ENCODE peak calls at places on chromosomes 5 and 9, in ten cellular contexts. S is HFFc6; M is fibroblast of lung; K is astrocyte of the spinal cord; V is effector memory CD4-positive, alpha-beta T cell; Y is HEK293T; O is anterior cingulate cortex; C is CD8-positive, alpha-beta T cell; P is WTC11; E is T-helper 9 cell. H is an unnamed sample.

GRCh38 chr5:94618029-94618492 is 343 bp downstream of the KIAA0825 start:
- DNase-seq in S (peak; percentile 74), M (peak; percentile 79), K (peak; percentile 69), V (peak; percentile 1), Y (peak; percentile 32), O (no peak), C (no peak), P (peak; percentile 26), E (no peak), H (peak; percentile 73)

GRCh38 chr5:34436761-34437501 is 219.2 kb upstream of the RAI14 start:
- DNase-seq in S (no peak), M (peak; percentile 30), K (no peak), V (no peak), Y (no peak), O (no peak), C (no peak), P (no peak), E (no peak), H (no peak)

GRCh38 chr9:127955294-127956015 is 17.8 kb upstream of the DPM2 start:
- DNase-seq in S (no peak), M (peak; percentile 41), K (no peak), V (peak; percentile 70), Y (peak; percentile 45), O (no peak), C (peak; percentile 80), P (peak; percentile 76), E (peak; percentile 69), H (no peak)

GRCh38 chr5:176416123-176416924 is at the start of gene CLTB:
- DNase-seq in S (peak; percentile 68), M (peak; percentile 77), K (peak; percentile 78), V (peak; percentile 90), Y (peak; percentile 99), O (peak; percentile 90), C (peak; percentile 97), P (peak; percentile 90), E (peak; percentile 93), H (peak; percentile 77)

GRCh38 chr9:129561594-129562281 is 59.2 kb downstream of the C9orf50 start:
- DNase-seq in S (no peak), M (peak; percentile 58), K (peak; percentile 33), V (no peak), Y (no peak), O (no peak), C (no peak), P (no peak), E (no peak), H (no peak)

GRCh38 chr9:32399110-32399815 is 14.8 kb downstream of the ACO1 start:
- DNase-seq in S (no peak), M (no peak), K (no peak), V (no peak), Y (no peak), O (no peak), C (no peak), P (no peak), E (no peak), H (no peak)

GRCh38 chr5:150217874-150218692 is 28.2 kb downstream of the SLC6A7 start:
- DNase-seq in S (peak; percentile 68), M (peak; percentile 64), K (peak; percentile 80), V (peak; percentile 56), Y (peak; percentile 90), O (peak; percentile 78), C (peak; percentile 91), P (peak; percentile 90), E (peak; percentile 76), H (peak; percentile 74)

GRCh38 chr5:524442-525163 is at the start of gene SLC9A3:
- DNase-seq in S (no peak), M (no peak), K (no peak), V (no peak), Y (no peak), O (no peak), C (no peak), P (no peak), E (no peak), H (no peak)

GRCh38 chr5:142215915-142216681 is 107.5 kb downstream of the NDFIP1 start:
- DNase-seq in S (peak; percentile 97), M (peak; percentile 99), K (peak; percentile 99), V (no peak), Y (no peak), O (no peak), C (no peak), P (no peak), E (no peak), H (peak; percentile 98)

GRCh38 chr9:69204378-69204777 is 30.3 kb downstream of the TJP2 start:
- DNase-seq in S (no peak), M (no peak), K (no peak), V (no peak), Y (no peak), O (no peak), C (no peak), P (no peak), E (no peak), H (no peak)

GRCh38 chr9:124721109-124721850 is 49.8 kb downstream of the NR6A1 start:
- DNase-seq in S (peak; percentile 81), M (peak; percentile 78), K (peak; percentile 56), V (no peak), Y (no peak), O (no peak), C (no peak), P (no peak), E (no peak), H (peak; percentile 60)

GRCh38 chr5:110916373-110917049 is 155.0 kb upstream of the TSLP start:
- DNase-seq in S (peak; percentile 91), M (peak; percentile 95), K (peak; percentile 90), V (no peak), Y (no peak), O (no peak), C (no peak), P (no peak), E (no peak), H (peak; percentile 88)

GRCh38 chr5:42940853-42941252 is 99.3 kb downstream of the ANXA2R start:
- DNase-seq in S (no peak), M (no peak), K (no peak), V (no peak), Y (no peak), O (no peak), C (no peak), P (no peak), E (no peak), H (no peak)

GRCh38 chr5:172985596-172985995 is 2.0 kb downstream of the ATP6V0E1 start:
- DNase-seq in S (no peak), M (no peak), K (no peak), V (no peak), Y (no peak), O (no peak), C (no peak), P (no peak), E (no peak), H (no peak)